ENCODE peak calls at places on chromosome 7, in ten cellular contexts. N, S, X, Y, R, G, W, C, Q and Z are unnamed samples.

GRCh38 chr7:130998993-130999602 is 265.1 kb upstream of the KLF14 start:
- DNase-seq in R (no peak), S (no peak), C (peak; percentile 65), Q (no peak), W (peak; percentile 82), N (no peak), G (no peak), Y (no peak), X (no peak), Z (no peak)

GRCh38 chr7:35519971-35520809 is 174.7 kb downstream of the HERPUD2 start:
- DNase-seq in Q (peak; percentile 72), R (peak; percentile 90), N (peak; percentile 78), X (peak; percentile 73), W (peak; percentile 85), Y (peak; percentile 81), G (no peak), C (peak; percentile 73), S (peak; percentile 16), Z (no peak)

GRCh38 chr7:27992755-27993478 is 187.7 kb downstream of the JAZF1 start:
- DNase-seq in R (no peak), N (no peak), X (no peak), Y (no peak), G (no peak), Q (no peak), C (no peak), W (no peak), S (no peak), Z (no peak)

GRCh38 chr7:139737221-139738100 is 40.3 kb downstream of the HIPK2 start:
- DNase-seq in G (peak; percentile 38), N (no peak), W (no peak), S (no peak), R (no peak), Q (no peak), C (peak; percentile 76), X (no peak), Y (no peak), Z (no peak)

GRCh38 chr7:146414872-146415271 is 298.3 kb downstream of the CNTNAP2 start:
- DNase-seq in W (no peak), S (no peak), R (no peak), C (no peak), G (no peak), Y (no peak), Q (no peak), N (no peak), X (no peak), Z (no peak)

GRCh38 chr7:129218514-129219036 is 6.3 kb upstream of the AHCYL2 start:
- DNase-seq in N (peak; percentile 86), Y (peak; percentile 64), Q (peak; percentile 79), R (peak; percentile 93), S (peak; percentile 46), X (peak; percentile 89), G (peak; percentile 80), W (peak; percentile 89), C (peak; percentile 79), Z (peak; percentile 76)

GRCh38 chr7:45589915-45590678 is 15.9 kb downstream of the ADCY1 start:
- DNase-seq in W (no peak), C (no peak), Y (no peak), G (no peak), X (no peak), Q (no peak), S (no peak), R (no peak), N (no peak), Z (peak; percentile 0)

GRCh38 chr7:140225562-140226249 is 48.9 kb upstream of the KDM7A start:
- DNase-seq in Y (no peak), G (no peak), C (no peak), N (no peak), Q (no peak), W (peak; percentile 10), S (no peak), X (no peak), R (no peak), Z (no peak)

GRCh38 chr7:94400643-94401042 is 5.9 kb downstream of the COL1A2 start:
- DNase-seq in N (no peak), Y (no peak), Q (no peak), X (no peak), G (no peak), W (peak; percentile 33), C (peak; percentile 70), S (no peak), R (no peak), Z (no peak)

GRCh38 chr7:124720195-124720594 is 45.4 kb downstream of the GPR37 start:
- DNase-seq in W (peak; percentile 82), C (peak; percentile 2), R (no peak), G (no peak), S (no peak), Y (peak; percentile 16), Q (no peak), X (no peak), N (no peak), Z (no peak)

GRCh38 chr7:85749715-85750453 is 563.0 kb upstream of the SEMA3D start:
- DNase-seq in G (no peak), S (no peak), Q (no peak), R (no peak), Y (no peak), W (peak; percentile 14), X (no peak), C (no peak), N (no peak), Z (no peak)

GRCh38 chr7:39621784-39622411 is 1.5 kb upstream of the RALA start:
- DNase-seq in N (no peak), X (peak; percentile 53), G (no peak), C (peak; percentile 76), Q (peak; percentile 33), W (no peak), Y (no peak), R (no peak), S (no peak), Z (no peak)

GRCh38 chr7:111853231-111853990 is 291.1 kb upstream of the IMMP2L start:
- DNase-seq in W (peak; percentile 26), X (no peak), R (no peak), Q (no peak), S (no peak), G (no peak), N (no peak), C (peak; percentile 17), Y (no peak), Z (no peak)

GRCh38 chr7:294440-295154 is 4.6 kb downstream of the FOXL3 start:
- DNase-seq in W (no peak), Q (no peak), Y (no peak), C (no peak), X (no peak), S (no peak), N (no peak), R (peak; percentile 51), G (no peak), Z (no peak)

DNA sequence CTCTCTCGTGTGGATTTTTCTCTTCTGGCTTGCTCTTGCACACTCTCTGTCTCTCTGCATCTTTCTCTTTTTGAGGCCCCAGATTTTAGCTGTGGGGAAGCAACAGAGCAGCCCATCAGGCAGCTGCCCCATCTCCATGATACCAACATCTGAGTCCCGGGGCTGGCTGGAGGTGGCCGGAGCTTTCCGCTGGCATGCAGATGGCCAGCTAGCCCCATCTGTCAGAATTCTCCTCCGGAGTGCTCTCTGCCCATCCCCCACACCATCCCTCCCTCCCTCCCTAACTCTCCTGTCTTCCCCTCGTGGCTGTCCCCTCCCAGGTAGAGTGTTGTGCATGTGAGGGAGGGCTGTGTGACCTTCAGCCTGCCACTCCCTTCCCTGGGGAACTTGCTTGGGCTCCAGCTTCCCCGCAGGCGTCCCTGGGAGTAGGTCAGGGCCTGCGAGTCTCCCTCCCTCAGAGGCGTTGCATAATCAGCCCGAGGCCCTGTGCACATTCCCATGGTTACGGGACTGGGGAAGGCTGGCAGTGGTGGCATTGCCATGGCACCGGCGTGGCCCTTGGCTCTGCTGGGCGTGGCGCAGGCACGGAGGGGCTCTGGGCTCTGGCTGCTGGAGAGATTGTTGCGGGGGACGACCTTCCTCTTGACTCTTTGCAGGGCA is 24.7 kb downstream of the GHRHR start:
- DNase-seq in Q (no peak), X (no peak), C (no peak), N (no peak), G (no peak), R (peak; percentile 51), S (no peak), Y (peak; percentile 20), W (no peak), Z (no peak)
- TF ChIP-seq CTCF in Q (no peak), X (no peak), C (no peak), N (no peak), G (no peak), R (no peak), S (no peak), Y (no peak), W (no peak), Z (no peak)

GRCh38 chr7:100673302-100673941 is at the start of gene GNB2:
- DNase-seq in G (peak; percentile 98), C (peak; percentile 99), X (peak; percentile 99), Q (peak; percentile 97), R (peak; percentile 99), N (peak; percentile 100), Y (peak; percentile 98), W (peak; percentile 100), S (peak; percentile 99), Z (peak; percentile 93)
- TF ChIP-seq CTCF in G (no peak), C (no peak), X (no peak), Q (no peak), R (no peak), N (no peak), Y (no peak), W (no peak), S (no peak), Z (no peak)

DNA sequence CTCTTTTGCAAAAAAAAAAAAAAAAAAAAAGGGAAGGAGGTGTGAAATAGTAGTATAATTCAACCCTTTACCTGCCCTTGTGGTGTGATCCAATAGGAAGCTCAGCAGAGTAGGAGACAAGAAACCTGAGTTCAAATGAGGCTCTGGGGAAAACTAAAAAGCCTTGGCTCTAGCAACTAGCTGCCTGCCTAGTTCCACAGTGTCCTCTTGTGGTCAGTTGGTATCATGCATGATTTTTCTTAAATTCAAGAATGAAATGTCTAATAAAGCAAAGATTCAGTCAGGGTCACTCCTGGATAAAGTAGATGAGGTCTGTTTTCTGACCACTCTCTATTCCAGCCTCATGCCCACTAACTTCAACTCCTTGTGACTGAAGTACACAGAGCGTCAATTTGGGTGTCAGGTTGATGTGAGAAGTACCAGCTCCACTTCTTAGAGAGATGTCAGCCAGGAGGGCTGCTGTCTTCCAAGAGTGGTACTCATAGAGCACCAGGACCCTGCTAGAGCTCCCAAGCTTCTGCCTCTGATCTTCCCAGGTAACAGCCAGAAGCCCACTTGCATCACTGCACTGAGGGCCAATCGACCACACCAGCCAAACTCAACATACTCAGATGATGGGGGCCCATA is 10.5 kb downstream of the LSM5 start:
- DNase-seq in S (no peak), G (no peak), N (peak; percentile 42), X (peak; percentile 56), Q (peak; percentile 50), Y (peak; percentile 55), C (peak; percentile 66), W (peak; percentile 83), R (peak; percentile 63), Z (no peak)
- TF ChIP-seq CTCF in S (peak; percentile 94), G (peak; percentile 67), N (peak; percentile 81), X (peak; percentile 89), Q (peak; percentile 52), Y (peak; percentile 95), C (peak; percentile 98), W (peak; percentile 97), R (peak; percentile 79), Z (peak; percentile 39)

GRCh38 chr7:90516257-90516656 is 46.8 kb downstream of the PTTG1IP2 start:
- DNase-seq in R (no peak), C (no peak), N (no peak), G (no peak), X (no peak), S (no peak), Q (no peak), Y (no peak), W (no peak), Z (no peak)

GRCh38 chr7:90518630-90519029 is 49.2 kb downstream of the PTTG1IP2 start:
- DNase-seq in G (no peak), W (no peak), X (no peak), R (no peak), Y (no peak), C (no peak), N (no peak), S (no peak), Q (no peak), Z (no peak)

GRCh38 chr7:90520484-90520883 is 51.0 kb downstream of the PTTG1IP2 start:
- DNase-seq in W (peak; percentile 29), C (peak; percentile 21), Y (no peak), N (no peak), Q (no peak), G (no peak), R (peak; percentile 10), X (no peak), S (no peak), Z (no peak)
- TF ChIP-seq CTCF in W (peak; percentile 58), C (peak; percentile 46), Y (peak; percentile 40), N (peak; percentile 37), Q (no peak), G (peak; percentile 30), R (peak; percentile 38), X (peak; percentile 46), S (peak; percentile 14), Z (no peak)